ENCODE peak calls at places on chromosomes 12 and 14, in eight cellular contexts. O, W, P, L, M, U, H and B are unnamed samples.
A peak's percentile ranks its signal among the peaks of the same experiment; 100 is the strongest.

GRCh38 chr14:69012251-69012953 is 33.3 kb upstream of the ACTN1 start:
- DNase-seq in O (no peak), W (no peak), P (no peak), L (no peak), M (no peak), U (no peak), H (no peak), B (no peak)

GRCh38 chr12:49698619-49699545 is 8.3 kb downstream of the FMNL3 start:
- DNase-seq in O (peak; percentile 38), W (peak; percentile 62), P (peak; percentile 93), L (peak; percentile 42), M (peak; percentile 85), U (no peak), H (no peak), B (peak; percentile 90)

GRCh38 chr12:120961604-120962486 is 16.5 kb upstream of the HNF1A start:
- DNase-seq in O (no peak), W (peak; percentile 20), P (no peak), L (no peak), M (no peak), U (no peak), H (no peak), B (no peak)

GRCh38 chr12:6843118-6843902 is 2.6 kb downstream of the GNB3 start:
- DNase-seq in O (no peak), W (no peak), P (no peak), L (no peak), M (no peak), U (no peak), H (no peak), B (no peak)

GRCh38 chr12:56315256-56315625 is 547 bp downstream of the CNPY2 start:
- DNase-seq in O (peak; percentile 62), W (peak; percentile 66), P (no peak), L (no peak), M (no peak), U (peak; percentile 47), H (no peak), B (no peak)

GRCh38 chr14:99685061-99685995 is 1.2 kb downstream of the CYP46A1 start:
- DNase-seq in O (no peak), W (no peak), P (no peak), L (peak; percentile 39), M (no peak), U (no peak), H (no peak), B (no peak)

GRCh38 chr12:60014441-60014840 is 418.6 kb downstream of the SLC16A7 start:
- DNase-seq in O (no peak), W (no peak), P (no peak), L (no peak), M (no peak), U (no peak), H (no peak), B (no peak)

GRCh38 chr12:32893008-32893407 is 3.6 kb downstream of the PKP2 start:
- DNase-seq in O (no peak), W (no peak), P (no peak), L (peak; percentile 43), M (no peak), U (no peak), H (no peak), B (no peak)

GRCh38 chr14:29536886-29537511 is 390.6 kb downstream of the PRKD1 start:
- DNase-seq in O (no peak), W (no peak), P (peak; percentile 9), L (no peak), M (no peak), U (no peak), H (no peak), B (peak; percentile 41)

GRCh38 chr12:59079029-59079428 is 158.7 kb upstream of the LRIG3 start:
- DNase-seq in O (no peak), W (no peak), P (peak; percentile 1), L (no peak), M (no peak), U (no peak), H (no peak), B (no peak)

GRCh38 chr12:7108042-7108927 is 729 bp downstream of the C1RL start:
- DNase-seq in O (peak; percentile 16), W (no peak), P (peak; percentile 93), L (peak; percentile 27), M (peak; percentile 85), U (peak; percentile 8), H (no peak), B (peak; percentile 68)

GRCh38 chr12:22678175-22678574 is 53.2 kb downstream of the ETNK1 start:
- DNase-seq in O (no peak), W (no peak), P (no peak), L (no peak), M (no peak), U (no peak), H (no peak), B (no peak)